ENCODE peak calls at places on chromosome 11, in nine cellular contexts. I, O, M, Q, F, R, Y, Z and T are unnamed samples.

GRCh38 chr11:48036466-48036865 is 56.1 kb downstream of the PTPRJ start:
- DNase-seq in I (no peak), O (no peak), M (no peak), Q (peak; percentile 5), F (no peak), R (no peak), Y (no peak), Z (no peak), T (no peak)

GRCh38 chr11:65314501-65315203 is at the start of gene CDC42EP2:
- DNase-seq in I (peak; percentile 71), O (peak; percentile 85), M (peak; percentile 73), Q (no peak), F (peak; percentile 96), R (no peak), Y (peak; percentile 85), Z (peak; percentile 66), T (no peak)

GRCh38 chr11:105100206-105100605 is 39.4 kb downstream of the CARD18 start:
- DNase-seq in I (no peak), O (peak; percentile 40), M (peak; percentile 20), Q (no peak), F (no peak), R (no peak), Y (no peak), Z (no peak), T (no peak)

GRCh38 chr11:32316846-32317525 is 118.4 kb downstream of the WT1 start:
- DNase-seq in I (no peak), O (peak; percentile 17), M (no peak), Q (no peak), F (no peak), R (no peak), Y (no peak), Z (no peak), T (no peak)

GRCh38 chr11:11397043-11397415 is 44.0 kb upstream of the CSNK2A3 start:
- DNase-seq in I (no peak), O (no peak), M (no peak), Q (no peak), F (no peak), R (no peak), Y (no peak), Z (no peak), T (no peak)

GRCh38 chr11:2135648-2136201 is 3.5 kb downstream of the IGF2 start:
- DNase-seq in I (no peak), O (no peak), M (no peak), Q (no peak), F (peak; percentile 46), R (no peak), Y (no peak), Z (no peak), T (no peak)

GRCh38 chr11:75633409-75634011 is 35.3 kb downstream of the MAP6 start:
- DNase-seq in I (no peak), O (no peak), M (no peak), Q (no peak), F (peak; percentile 67), R (no peak), Y (no peak), Z (no peak), T (no peak)

GRCh38 chr11:87602776-87603175 is 565.0 kb downstream of the TMEM135 start:
- DNase-seq in I (no peak), O (no peak), M (no peak), Q (no peak), F (no peak), R (no peak), Y (no peak), Z (no peak), T (no peak)

GRCh38 chr11:396948-397548 is 3.0 kb downstream of the PKP3 start:
- DNase-seq in I (no peak), O (peak; percentile 85), M (peak; percentile 57), Q (no peak), F (no peak), R (no peak), Y (peak; percentile 56), Z (no peak), T (no peak)

GRCh38 chr11:68271023-68271780 is 571 bp downstream of the C11orf24 start:
- DNase-seq in I (peak; percentile 57), O (peak; percentile 91), M (peak; percentile 75), Q (peak; percentile 60), F (peak; percentile 83), R (no peak), Y (peak; percentile 71), Z (peak; percentile 30), T (peak; percentile 53)

GRCh38 chr11:17683378-17684161 is 35.8 kb upstream of the MYOD1 start:
- DNase-seq in I (no peak), O (peak; percentile 92), M (no peak), Q (no peak), F (no peak), R (peak; percentile 51), Y (no peak), Z (no peak), T (peak; percentile 64)

GRCh38 chr11:102323542-102324261 is 6.4 kb downstream of the BIRC3 start:
- DNase-seq in I (no peak), O (peak; percentile 82), M (no peak), Q (no peak), F (no peak), R (no peak), Y (no peak), Z (no peak), T (peak; percentile 99)

GRCh38 chr11:118531597-118532084 is 649 bp downstream of the TMEM25 start:
- DNase-seq in I (no peak), O (no peak), M (no peak), Q (no peak), F (no peak), R (no peak), Y (no peak), Z (no peak), T (no peak)

GRCh38 chr11:65183201-65183891 is 1.6 kb downstream of the CAPN1 start:
- DNase-seq in I (no peak), O (no peak), M (no peak), Q (no peak), F (peak; percentile 28), R (no peak), Y (no peak), Z (peak; percentile 90), T (no peak)

GRCh38 chr11:88139865-88140264 is 35.4 kb downstream of the RAB38 start:
- DNase-seq in I (no peak), O (no peak), M (no peak), Q (no peak), F (no peak), R (no peak), Y (no peak), Z (no peak), T (no peak)

GRCh38 chr11:116366980-116367640 is 405.7 kb downstream of the BUD13 start:
- DNase-seq in I (no peak), O (no peak), M (no peak), Q (no peak), F (peak; percentile 50), R (no peak), Y (no peak), Z (no peak), T (no peak)

GRCh38 chr11:34274712-34275398 is 83.0 kb downstream of the ABTB2 start:
- DNase-seq in I (no peak), O (peak; percentile 98), M (no peak), Q (peak; percentile 89), F (peak; percentile 91), R (peak; percentile 94), Y (no peak), Z (peak; percentile 99), T (peak; percentile 96)

GRCh38 chr11:16893456-16894076 is 120.6 kb downstream of the PLEKHA7 start:
- DNase-seq in I (no peak), O (no peak), M (no peak), Q (no peak), F (peak; percentile 48), R (no peak), Y (no peak), Z (no peak), T (no peak)

GRCh38 chr11:112610996-112611795 is 350.0 kb upstream of the NCAM1 start:
- DNase-seq in I (no peak), O (peak; percentile 52), M (no peak), Q (no peak), F (no peak), R (no peak), Y (no peak), Z (no peak), T (peak; percentile 8)

GRCh38 chr11:79173615-79174014 is 267.2 kb downstream of the TENM4 start:
- DNase-seq in I (no peak), O (no peak), M (no peak), Q (peak; percentile 41), F (peak; percentile 20), R (peak; percentile 78), Y (no peak), Z (no peak), T (no peak)